ENCODE peak calls at places on chromosomes 7 and 10, in ten cellular contexts. Z is effector memory CD4-positive, alpha-beta T cell; J is stomach; I is IMR-90; C is transverse colon; O is sigmoid colon; Q is coronary artery; H is HCT116; A is fibroblast of mammary gland; U is tibial nerve. K is an unnamed sample.

GRCh38 chr7:121505540-121506182 is 109.6 kb upstream of the FAM3C start:
- DNase-seq in Z (no peak), J (no peak), I (no peak), C (no peak), O (no peak), Q (no peak), H (no peak), A (no peak), U (no peak), K (no peak)

GRCh38 chr10:58587676-58588075 is 75.0 kb downstream of the BICC1 start:
- DNase-seq in Z (no peak), J (no peak), I (no peak), C (no peak), O (no peak), Q (no peak), H (no peak), A (no peak), U (no peak), K (no peak)

GRCh38 chr7:123398931-123399330 is 135.5 kb downstream of the IQUB start:
- DNase-seq in Z (no peak), J (no peak), I (no peak), C (no peak), O (no peak), Q (no peak), H (no peak), A (no peak), U (no peak), K (no peak)

GRCh38 chr7:50304158-50304910 is at the start of gene IKZF1:
- DNase-seq in Z (peak), J (peak), I (no peak), C (peak), O (peak), Q (no peak), H (no peak), A (no peak), U (peak), K (peak)

GRCh38 chr10:5977471-5978370 is at the start of gene IL15RA:
- DNase-seq in Z (peak), J (peak), I (peak), C (peak), O (peak), Q (peak), H (peak), A (peak), U (peak), K (peak)

GRCh38 chr7:33495207-33495606 is 365.8 kb downstream of the BBS9 start:
- DNase-seq in Z (no peak), J (no peak), I (peak), C (no peak), O (no peak), Q (no peak), H (no peak), A (peak), U (peak), K (no peak)

GRCh38 chr7:12281026-12281425 is 69.9 kb downstream of the TMEM106B start:
- DNase-seq in Z (no peak), J (no peak), I (peak), C (no peak), O (no peak), Q (no peak), H (no peak), A (peak), U (no peak), K (no peak)

GRCh38 chr7:33334349-33334748 is 205.0 kb downstream of the BBS9 start:
- DNase-seq in Z (no peak), J (no peak), I (peak), C (no peak), O (no peak), Q (no peak), H (peak), A (peak), U (no peak), K (no peak)

GRCh38 chr10:29621161-29621560 is 13.6 kb downstream of the SVIL start:
- DNase-seq in Z (no peak), J (no peak), I (peak), C (no peak), O (peak), Q (peak), H (no peak), A (peak), U (no peak), K (no peak)

GRCh38 chr7:1068013-1068412 is 19.9 kb upstream of the GPER1 start:
- DNase-seq in Z (no peak), J (no peak), I (no peak), C (no peak), O (no peak), Q (no peak), H (no peak), A (no peak), U (no peak), K (no peak)

GRCh38 chr10:52440612-52441285 is 126.7 kb downstream of the DKK1 start:
- DNase-seq in Z (no peak), J (no peak), I (no peak), C (no peak), O (no peak), Q (no peak), H (no peak), A (no peak), U (no peak), K (no peak)

GRCh38 chr10:125260260-125260659 is 99.9 kb upstream of the CTBP2 start:
- DNase-seq in Z (no peak), J (no peak), I (no peak), C (no peak), O (no peak), Q (no peak), H (no peak), A (no peak), U (no peak), K (no peak)

GRCh38 chr10:22183771-22184466 is 33.9 kb downstream of the EBLN1 start:
- DNase-seq in Z (no peak), J (no peak), I (peak), C (no peak), O (no peak), Q (no peak), H (no peak), A (peak), U (no peak), K (no peak)

GRCh38 chr10:127979017-127979416 is 72.1 kb downstream of the PTPRE start:
- DNase-seq in Z (no peak), J (peak), I (no peak), C (no peak), O (no peak), Q (peak), H (no peak), A (no peak), U (no peak), K (no peak)

GRCh38 chr10:13340626-13341370 is 7.3 kb downstream of the SEPHS1 start:
- DNase-seq in Z (no peak), J (no peak), I (no peak), C (peak), O (no peak), Q (no peak), H (no peak), A (no peak), U (no peak), K (no peak)

GRCh38 chr7:31019509-31019908 is 32.6 kb upstream of the ADCYAP1R1 start:
- DNase-seq in Z (no peak), J (no peak), I (no peak), C (no peak), O (no peak), Q (no peak), H (no peak), A (no peak), U (no peak), K (no peak)

GRCh38 chr7:115368998-115369397 is 447.1 kb downstream of the MDFIC start:
- DNase-seq in Z (no peak), J (no peak), I (no peak), C (no peak), O (no peak), Q (no peak), H (no peak), A (no peak), U (no peak), K (no peak)

GRCh38 chr7:24392774-24393173 is 108.8 kb downstream of the NPY start:
- DNase-seq in Z (no peak), J (no peak), I (no peak), C (no peak), O (no peak), Q (no peak), H (no peak), A (no peak), U (no peak), K (no peak)

GRCh38 chr7:42730621-42731020 is 181.2 kb downstream of the C7orf25 start:
- DNase-seq in Z (no peak), J (no peak), I (no peak), C (no peak), O (no peak), Q (no peak), H (no peak), A (no peak), U (no peak), K (no peak)

GRCh38 chr10:125779403-125780327 is 4.0 kb upstream of the MMP21 start:
- DNase-seq in Z (no peak), J (no peak), I (no peak), C (no peak), O (no peak), Q (peak), H (no peak), A (no peak), U (no peak), K (no peak)

GRCh38 chr10:129033790-129034272 is 433.2 kb upstream of the MGMT start:
- DNase-seq in Z (no peak), J (peak), I (no peak), C (no peak), O (no peak), Q (no peak), H (no peak), A (no peak), U (no peak), K (no peak)

GRCh38 chr7:104093127-104093526 is 103.7 kb upstream of the RELN start:
- DNase-seq in Z (no peak), J (no peak), I (no peak), C (no peak), O (no peak), Q (no peak), H (no peak), A (no peak), U (no peak), K (no peak)

GRCh38 chr10:33927347-33927746 is 592.9 kb upstream of the NRP1 start:
- DNase-seq in Z (no peak), J (no peak), I (no peak), C (no peak), O (no peak), Q (no peak), H (no peak), A (peak), U (no peak), K (no peak)

GRCh38 chr10:114043532-114044250 is at the start of gene ADRB1:
- DNase-seq in Z (no peak), J (peak), I (peak), C (peak), O (peak), Q (peak), H (peak), A (no peak), U (peak), K (peak)

GRCh38 chr7:1225462-1226154 is 7.1 kb upstream of the UNCX start:
- DNase-seq in Z (peak), J (no peak), I (no peak), C (no peak), O (no peak), Q (no peak), H (no peak), A (no peak), U (no peak), K (peak)

GRCh38 chr10:87818505-87819273 is 663 bp upstream of the ATAD1 start:
- DNase-seq in Z (peak), J (peak), I (peak), C (peak), O (peak), Q (no peak), H (no peak), A (peak), U (peak), K (no peak)

GRCh38 chr7:147911224-147911623 is 679.3 kb upstream of the C7orf33 start:
- DNase-seq in Z (no peak), J (no peak), I (no peak), C (no peak), O (no peak), Q (no peak), H (no peak), A (peak), U (no peak), K (no peak)

GRCh38 chr10:22810643-22811254 is 96.4 kb upstream of the PIP4K2A start:
- DNase-seq in Z (no peak), J (no peak), I (no peak), C (no peak), O (no peak), Q (no peak), H (no peak), A (no peak), U (no peak), K (no peak)

GRCh38 chr7:4806983-4807625 is 31.7 kb downstream of the AP5Z1 start:
- DNase-seq in Z (no peak), J (no peak), I (no peak), C (no peak), O (peak), Q (no peak), H (no peak), A (no peak), U (no peak), K (no peak)

GRCh38 chr10:97766106-97766810 is 5.5 kb downstream of the SFRP5 start:
- DNase-seq in Z (no peak), J (no peak), I (no peak), C (no peak), O (no peak), Q (no peak), H (no peak), A (no peak), U (no peak), K (no peak)

GRCh38 chr7:22879285-22879684 is 56.6 kb upstream of the TOMM7 start:
- DNase-seq in Z (no peak), J (no peak), I (no peak), C (no peak), O (no peak), Q (no peak), H (no peak), A (no peak), U (no peak), K (no peak)

DNA sequence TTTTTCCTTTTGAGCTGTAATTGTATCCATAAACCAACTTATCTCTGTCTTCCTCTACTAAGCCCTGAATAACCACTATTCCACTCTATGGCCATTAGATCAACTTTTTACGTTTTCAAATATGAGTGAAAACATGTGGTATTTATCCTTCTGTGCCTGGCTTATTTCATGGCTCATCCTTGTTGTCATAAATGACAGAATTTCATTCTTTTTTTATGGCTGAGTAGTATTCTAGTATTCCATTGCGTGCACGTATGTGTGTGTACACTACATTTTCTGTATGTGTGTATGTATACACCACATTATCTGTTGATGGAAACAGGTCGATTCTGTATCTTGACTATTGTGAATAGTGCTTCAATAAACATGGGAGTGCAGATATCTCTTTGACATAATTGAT is 11.1 kb downstream of the CDK1 start:
- DNase-seq in Z (no peak), J (no peak), I (no peak), C (no peak), O (no peak), Q (no peak), H (no peak), A (no peak), U (no peak), K (no peak)
- H3K4me3 ChIP-seq in Z (no peak), J (no peak), I (no peak), C (no peak), O (no peak), Q (no peak), H (no peak), A (no peak), U (no peak), K (no peak)

GRCh38 chr7:45598697-45599520 is 24.7 kb downstream of the ADCY1 start:
- DNase-seq in Z (no peak), J (peak), I (no peak), C (no peak), O (no peak), Q (peak), H (no peak), A (no peak), U (no peak), K (no peak)

GRCh38 chr7:45606050-45606449 is 31.9 kb downstream of the ADCY1 start:
- DNase-seq in Z (no peak), J (peak), I (no peak), C (no peak), O (no peak), Q (peak), H (no peak), A (no peak), U (no peak), K (no peak)

GRCh38 chr7:45599851-45600706 is 25.9 kb downstream of the ADCY1 start:
- DNase-seq in Z (no peak), J (peak), I (no peak), C (no peak), O (no peak), Q (peak), H (no peak), A (no peak), U (no peak), K (no peak)

GRCh38 chr7:45601094-45601493 is 26.9 kb downstream of the ADCY1 start:
- DNase-seq in Z (no peak), J (peak), I (no peak), C (no peak), O (no peak), Q (peak), H (no peak), A (no peak), U (no peak), K (no peak)

GRCh38 chr7:45601816-45602540 is 27.8 kb downstream of the ADCY1 start:
- DNase-seq in Z (no peak), J (peak), I (no peak), C (no peak), O (no peak), Q (peak), H (no peak), A (no peak), U (no peak), K (no peak)
- H3K4me3 ChIP-seq in Z (no peak), J (no peak), I (no peak), C (no peak), O (no peak), Q (no peak), H (no peak), A (no peak), U (no peak), K (no peak)

GRCh38 chr7:45919947-45920542 is 1.0 kb downstream of the IGFBP3 start:
- DNase-seq in Z (no peak), J (no peak), I (no peak), C (no peak), O (no peak), Q (no peak), H (no peak), A (no peak), U (no peak), K (no peak)

GRCh38 chr7:45920543-45921380 is at the start of gene IGFBP3:
- DNase-seq in Z (no peak), J (no peak), I (peak), C (no peak), O (no peak), Q (no peak), H (no peak), A (peak), U (no peak), K (peak)

GRCh38 chr7:45921699-45922519 is 837 bp upstream of the IGFBP3 start:
- DNase-seq in Z (no peak), J (no peak), I (peak), C (peak), O (no peak), Q (no peak), H (peak), A (peak), U (peak), K (peak)

GRCh38 chr7:45922810-45923209 is 1.7 kb upstream of the IGFBP3 start:
- DNase-seq in Z (no peak), J (no peak), I (no peak), C (no peak), O (no peak), Q (no peak), H (no peak), A (no peak), U (no peak), K (no peak)

GRCh38 chr7:45921381-45921698 is 268 bp upstream of the IGFBP3 start:
- DNase-seq in Z (no peak), J (no peak), I (no peak), C (no peak), O (no peak), Q (no peak), H (no peak), A (no peak), U (no peak), K (peak)
- H3K4me3 ChIP-seq in Z (peak), J (peak), I (peak), C (peak), O (peak), Q (peak), H (no peak), A (peak), U (peak), K (no peak)

DNA sequence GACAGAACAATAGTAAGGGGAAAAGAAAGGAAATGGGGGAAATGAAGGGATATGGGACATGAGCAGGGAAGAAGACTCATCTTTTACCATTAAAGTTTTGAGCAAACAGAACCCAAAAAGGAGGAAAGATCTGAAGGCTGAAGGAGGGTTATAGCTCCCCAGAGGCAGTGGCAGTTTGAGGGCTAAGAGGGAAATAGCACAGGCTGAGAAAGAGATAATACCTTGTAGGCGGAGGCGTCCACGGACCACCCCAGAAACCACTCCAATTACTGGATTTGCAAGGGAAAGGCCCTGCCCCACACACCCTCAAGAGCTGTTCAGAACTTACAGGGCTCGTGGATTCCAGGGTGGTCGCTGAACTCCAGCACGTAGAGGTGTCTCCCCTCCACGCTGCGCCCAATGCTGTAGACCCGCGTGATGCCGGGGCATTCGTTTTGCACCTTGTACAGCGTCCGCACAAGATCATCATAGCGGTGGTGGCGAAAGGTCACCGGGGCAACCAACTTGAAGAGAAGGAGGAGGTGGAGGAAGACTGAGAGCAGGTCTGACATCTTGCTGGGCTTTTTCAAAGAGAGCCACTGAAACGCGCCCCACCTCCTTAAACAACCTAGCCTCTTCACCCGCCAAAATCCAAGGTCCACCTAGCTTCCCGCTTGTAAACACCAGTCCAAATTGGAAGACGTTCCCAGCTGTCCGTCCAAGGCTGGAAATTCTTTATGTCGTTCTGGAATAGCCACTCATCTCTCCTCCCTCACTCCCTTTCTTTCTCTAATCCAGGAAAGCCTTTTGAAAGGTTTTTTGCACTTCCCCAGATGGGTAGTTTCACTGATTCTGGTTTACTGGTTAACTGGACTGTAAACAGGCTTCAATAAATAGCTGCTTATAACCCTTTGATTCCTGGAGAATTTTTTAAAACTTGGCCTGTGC is at the start of gene CPN1:
- DNase-seq in Z (no peak), J (no peak), I (no peak), C (no peak), O (no peak), Q (no peak), H (no peak), A (no peak), U (no peak), K (no peak)
- H3K4me3 ChIP-seq in Z (no peak), J (no peak), I (no peak), C (no peak), O (no peak), Q (no peak), H (no peak), A (no peak), U (no peak), K (no peak)

GRCh38 chr10:123994417-123995081 is 98.8 kb downstream of the CHST15 start:
- DNase-seq in Z (peak), J (peak), I (peak), C (peak), O (peak), Q (peak), H (peak), A (peak), U (peak), K (peak)
- H3K4me3 ChIP-seq in Z (peak), J (peak), I (no peak), C (peak), O (no peak), Q (peak), H (peak), A (peak), U (peak), K (no peak)

GRCh38 chr10:31030216-31030615 is 1.4 kb downstream of the ZNF438 start:
- DNase-seq in Z (no peak), J (no peak), I (peak), C (no peak), O (no peak), Q (no peak), H (no peak), A (peak), U (no peak), K (no peak)
- H3K4me3 ChIP-seq in Z (no peak), J (peak), I (no peak), C (no peak), O (no peak), Q (no peak), H (no peak), A (no peak), U (no peak), K (no peak)

GRCh38 chr10:80187465-80188409 is 17.6 kb downstream of the ANXA11 start:
- DNase-seq in Z (peak), J (peak), I (no peak), C (peak), O (peak), Q (no peak), H (no peak), A (no peak), U (no peak), K (peak)

GRCh38 chr10:80185522-80186299 is 19.6 kb downstream of the ANXA11 start:
- DNase-seq in Z (no peak), J (no peak), I (no peak), C (no peak), O (no peak), Q (no peak), H (no peak), A (no peak), U (no peak), K (no peak)

GRCh38 chr10:80184291-80184690 is 21.0 kb downstream of the ANXA11 start:
- DNase-seq in Z (no peak), J (no peak), I (peak), C (no peak), O (no peak), Q (no peak), H (no peak), A (no peak), U (no peak), K (no peak)

GRCh38 chr10:80187060-80187459 is 18.3 kb downstream of the ANXA11 start:
- DNase-seq in Z (no peak), J (no peak), I (no peak), C (no peak), O (peak), Q (no peak), H (no peak), A (no peak), U (no peak), K (no peak)

GRCh38 chr10:80186364-80187012 is 18.8 kb downstream of the ANXA11 start:
- DNase-seq in Z (no peak), J (peak), I (no peak), C (no peak), O (peak), Q (no peak), H (no peak), A (peak), U (no peak), K (peak)
- H3K4me3 ChIP-seq in Z (no peak), J (peak), I (no peak), C (no peak), O (no peak), Q (peak), H (no peak), A (no peak), U (no peak), K (no peak)

K was measured in thyroid gland.